ENCODE peak calls at places on chromosome 1, in seven cellular contexts. T is lower lobe of right lung, C is hepatocyte, V is GM04504, K is BE2C, Y is cardiac fibroblast, I is sigmoid colon. O is an unnamed sample.

GRCh38 chr1:119742193-119742592 is 26.5 kb downstream of the HMGCS2 start:
- DNase-seq in T (no peak), C (no peak), I (no peak), V (peak), K (no peak), Y (peak), O (no peak)

GRCh38 chr1:192849442-192849841 is 40.6 kb downstream of the RGS2 start:
- DNase-seq in I (no peak), V (no peak), K (no peak), C (no peak), T (no peak), Y (no peak), O (no peak)

GRCh38 chr1:175268720-175269119 is 76.1 kb upstream of the KIAA0040 start:
- DNase-seq in V (no peak), C (peak), I (no peak), K (no peak), Y (no peak), T (no peak), O (no peak)

GRCh38 chr1:172325562-172325961 is 94.9 kb upstream of the C1orf105 start:
- DNase-seq in I (no peak), T (no peak), Y (peak), K (no peak), C (peak), V (no peak), O (peak)

GRCh38 chr1:19356266-19356665 is 44.1 kb downstream of the SLC66A1 start:
- DNase-seq in V (no peak), I (no peak), C (no peak), K (no peak), Y (no peak), T (no peak), O (no peak)

GRCh38 chr1:226808501-226808900 is 61.9 kb upstream of the PSEN2 start:
- DNase-seq in C (no peak), Y (no peak), V (no peak), K (no peak), T (no peak), I (peak), O (no peak)

GRCh38 chr1:109912873-109913272 is 2.2 kb downstream of the CSF1 start:
- DNase-seq in C (no peak), Y (peak), I (no peak), T (no peak), K (no peak), V (no peak), O (peak)

GRCh38 chr1:10489291-10490055 is 14.7 kb downstream of the PEX14 start:
- DNase-seq in K (no peak), T (no peak), I (no peak), V (no peak), C (no peak), Y (no peak), O (no peak)

GRCh38 chr1:240098534-240098933 is 6.9 kb downstream of the FMN2 start:
- DNase-seq in I (no peak), T (no peak), K (no peak), C (no peak), Y (no peak), V (no peak), O (no peak)

GRCh38 chr1:47514229-47514628 is 76.4 kb downstream of the FOXD2 start:
- DNase-seq in I (no peak), C (no peak), Y (no peak), T (no peak), V (no peak), K (no peak), O (no peak)

GRCh38 chr1:193234523-193234922 is 48.1 kb upstream of the B3GALT2 start:
- DNase-seq in Y (peak), C (no peak), I (no peak), V (no peak), T (no peak), K (no peak), O (no peak)

GRCh38 chr1:109625176-109625575 is 5.5 kb downstream of the AMPD2 start:
- DNase-seq in Y (no peak), I (no peak), K (peak), C (no peak), T (no peak), V (no peak), O (no peak)

GRCh38 chr1:103513720-103514119 is 11.8 kb upstream of the RNPC3 start:
- DNase-seq in V (no peak), I (no peak), C (no peak), Y (peak), T (no peak), K (no peak), O (no peak)

GRCh38 chr1:21861602-21862429 is 49.8 kb downstream of the LDLRAD2 start:
- DNase-seq in I (no peak), Y (peak), T (no peak), C (no peak), V (peak), K (no peak), O (peak)

GRCh38 chr1:171188388-171189266 is 3.5 kb downstream of the FMO2 start:
- DNase-seq in I (no peak), T (peak), Y (peak), V (peak), C (peak), K (peak), O (peak)

GRCh38 chr1:44808063-44808937 is at the start of gene BTBD19:
- DNase-seq in T (peak), V (peak), K (peak), Y (peak), C (peak), I (peak), O (peak)

GRCh38 chr1:89953072-89953626 is 41.8 kb upstream of the ZNF326 start:
- DNase-seq in I (no peak), V (peak), K (peak), C (peak), Y (peak), T (no peak), O (peak)

GRCh38 chr1:61460230-61460629 is 264.7 kb downstream of the TM2D1 start:
- DNase-seq in I (no peak), T (no peak), V (no peak), K (no peak), C (no peak), Y (no peak), O (no peak)

GRCh38 chr1:160705176-160705745 is 6.4 kb downstream of the CD48 start:
- DNase-seq in T (no peak), C (no peak), Y (no peak), K (no peak), V (no peak), I (no peak), O (no peak)

GRCh38 chr1:228414511-228415211 is 2.0 kb downstream of the TRIM17 start:
- DNase-seq in V (no peak), T (no peak), K (no peak), Y (no peak), I (no peak), C (no peak), O (no peak)

GRCh38 chr1:43979528-43980254 is 681 bp downstream of the B4GALT2 start:
- DNase-seq in C (peak), K (peak), Y (peak), V (no peak), I (no peak), T (no peak), O (peak)

GRCh38 chr1:53592521-53592982 is 133.4 kb downstream of the DMRTB1 start:
- DNase-seq in I (peak), Y (peak), C (peak), T (peak), V (no peak), K (no peak), O (peak)

GRCh38 chr1:21931171-21932093 is 5.7 kb downstream of the HSPG2 start:
- DNase-seq in Y (peak), I (peak), K (no peak), T (peak), V (peak), C (peak), O (peak)

GRCh38 chr1:202584707-202585590 is 125.3 kb downstream of the SYT2 start:
- DNase-seq in T (no peak), Y (no peak), I (no peak), C (no peak), K (no peak), V (no peak), O (peak)

GRCh38 chr1:23896491-23896890 is 16.7 kb downstream of the CNR2 start:
- DNase-seq in C (no peak), I (no peak), T (no peak), Y (no peak), K (no peak), V (no peak), O (no peak)

GRCh38 chr1:167081594-167081993 is 8.6 kb downstream of the GPA33 start:
- DNase-seq in Y (no peak), K (no peak), I (no peak), C (no peak), V (no peak), T (no peak), O (no peak)

GRCh38 chr1:41015281-41015680 is 6.2 kb downstream of the SLFNL1 start:
- DNase-seq in V (no peak), C (no peak), I (no peak), T (no peak), K (no peak), Y (no peak), O (no peak)

GRCh38 chr1:201468501-201468843 is 516 bp downstream of the PHLDA3 start:
- DNase-seq in I (no peak), V (no peak), C (peak), Y (no peak), T (peak), K (peak), O (no peak)

GRCh38 chr1:6727535-6727934 is 25.9 kb upstream of the DNAJC11 start:
- DNase-seq in T (peak), Y (peak), I (no peak), K (peak), V (no peak), C (peak), O (peak)

GRCh38 chr1:220808501-220809186 is 21.9 kb downstream of the MTARC1 start:
- DNase-seq in I (no peak), Y (no peak), K (no peak), C (no peak), T (no peak), V (no peak), O (no peak)

GRCh38 chr1:110337704-110338199 is 1.4 kb upstream of the RBM15 start:
- DNase-seq in T (peak), Y (no peak), C (peak), I (peak), K (peak), V (no peak), O (no peak)

GRCh38 chr1:38436749-38437148 is 390.2 kb upstream of the POU3F1 start:
- DNase-seq in K (no peak), V (no peak), C (no peak), T (no peak), I (no peak), Y (no peak), O (no peak)

GRCh38 chr1:12406218-12407021 is 176.6 kb downstream of the VPS13D start:
- DNase-seq in I (no peak), V (no peak), K (no peak), T (no peak), C (no peak), Y (peak), O (peak)

GRCh38 chr1:226128487-226129075 is 58.0 kb downstream of the ACBD3 start:
- DNase-seq in I (peak), T (peak), C (peak), V (no peak), Y (peak), K (no peak), O (no peak)

GRCh38 chr1:221141059-221141458 is 261.8 kb downstream of the HLX start:
- DNase-seq in Y (no peak), C (no peak), T (no peak), K (no peak), I (no peak), V (no peak), O (no peak)